ENCODE peak calls at places on chromosomes 13 and 19, in seven cellular contexts. F is tibial artery; D is neuronal stem cell; O is M059J; Q is activated T-cell treated with anti-CD3 and anti-CD28 coated beads, Interleukin-2, amount 50 U/mL, for 72 hours; S is NCI-H460; E is fibroblast of mammary gland. R is an unnamed sample.

GRCh38 chr13:30832845-30833332 is 73.2 kb upstream of the MEDAG start:
- DNase-seq in F (no peak), D (no peak), O (peak), Q (peak), S (peak), E (no peak), R (peak)

GRCh38 chr13:97043302-97043701 is 49.0 kb upstream of the OXGR1 start:
- DNase-seq in F (no peak), D (no peak), O (peak), Q (no peak), S (no peak), E (peak), R (no peak)

GRCh38 chr13:46666727-46667456 is 113.9 kb downstream of the LRCH1 start:
- DNase-seq in F (peak), D (no peak), O (no peak), Q (no peak), S (no peak), E (no peak), R (no peak)

GRCh38 chr19:13262450-13262849 is 112.2 kb downstream of the IER2 start:
- DNase-seq in F (no peak), D (no peak), O (peak), Q (no peak), S (peak), E (peak), R (no peak)

GRCh38 chr13:76707360-76707759 is 178.8 kb downstream of the KCTD12 start:
- DNase-seq in F (no peak), D (no peak), O (peak), Q (no peak), S (no peak), E (peak), R (no peak)

GRCh38 chr13:90416519-90416918 is 931.0 kb upstream of the MIR17HG start:
- DNase-seq in F (no peak), D (peak), O (peak), Q (no peak), S (no peak), E (peak), R (no peak)

GRCh38 chr13:83499286-83499685 is 383.0 kb downstream of the SLITRK1 start:
- DNase-seq in F (no peak), D (no peak), O (peak), Q (no peak), S (no peak), E (peak), R (no peak)

GRCh38 chr13:68369739-68370138 is 1139.6 kb upstream of the PCDH9 start:
- DNase-seq in F (no peak), D (no peak), O (no peak), Q (no peak), S (peak), E (no peak), R (no peak)

GRCh38 chr13:101447852-101448251 is 4.6 kb upstream of the ITGBL1 start:
- DNase-seq in F (no peak), D (no peak), O (no peak), Q (no peak), S (no peak), E (peak), R (no peak)

GRCh38 chr13:113646921-113647340 is 11.1 kb downstream of the ATP4B start:
- DNase-seq in F (peak), D (no peak), O (no peak), Q (no peak), S (no peak), E (no peak), R (no peak)

GRCh38 chr19:6735181-6735891 is 2.0 kb downstream of the GPR108 start:
- DNase-seq in F (no peak), D (no peak), O (no peak), Q (no peak), S (no peak), E (peak), R (no peak)

GRCh38 chr19:14023404-14024235 is 4.3 kb upstream of the RLN3 start:
- DNase-seq in F (no peak), D (no peak), O (peak), Q (no peak), S (peak), E (no peak), R (no peak)

GRCh38 chr19:1854542-1855039 is 6.3 kb upstream of the REXO1 start:
- DNase-seq in F (no peak), D (no peak), O (no peak), Q (no peak), S (no peak), E (no peak), R (no peak)

GRCh38 chr13:21039097-21039800 is 22.1 kb downstream of the LATS2 start:
- DNase-seq in F (no peak), D (no peak), O (no peak), Q (no peak), S (no peak), E (peak), R (no peak)

GRCh38 chr19:55437410-55437809 is 5.7 kb downstream of the SHISA7 start:
- DNase-seq in F (no peak), D (peak), O (peak), Q (no peak), S (peak), E (peak), R (peak)

GRCh38 chr13:97568850-97569249 is 134.9 kb downstream of the RAP2A start:
- DNase-seq in F (no peak), D (no peak), O (peak), Q (no peak), S (no peak), E (no peak), R (no peak)

GRCh38 chr13:110815471-110816204 is 99.2 kb downstream of the ANKRD10 start:
- DNase-seq in F (peak), D (no peak), O (peak), Q (no peak), S (no peak), E (no peak), R (no peak)

GRCh38 chr13:112790735-112791641 is 101.2 kb downstream of the ATP11A start:
- DNase-seq in F (peak), D (no peak), O (no peak), Q (no peak), S (no peak), E (no peak), R (no peak)

GRCh38 chr13:21849323-21849722 is 178.4 kb downstream of the FGF9 start:
- DNase-seq in F (no peak), D (no peak), O (peak), Q (peak), S (no peak), E (peak), R (peak)

GRCh38 chr13:49996166-49996915 is 501 bp upstream of the TRIM13 start:
- DNase-seq in F (peak), D (peak), O (peak), Q (peak), S (peak), E (peak), R (peak)

GRCh38 chr19:37988758-37989635 is 82.0 kb downstream of the SIPA1L3 start:
- DNase-seq in F (no peak), D (no peak), O (peak), Q (no peak), S (no peak), E (no peak), R (no peak)